ENCODE peak calls at places on chromosome 14, in five cellular contexts. C is fibroblast of lung; E is adrenal gland; Z is colonic mucosa; P is CD4-positive, alpha-beta memory T cell. M is an unnamed sample.

GRCh38 chr14:54278087-54278486 is 118.7 kb upstream of the CDKN3 start:
- DNase-seq in C (no peak), E (no peak), Z (no peak), P (no peak), M (no peak)

GRCh38 chr14:21476526-21476924 is 234 bp downstream of the RAB2B start:
- DNase-seq in C (no peak), E (peak), Z (peak), P (no peak), M (no peak)

GRCh38 chr14:57392830-57393229 is 2.4 kb downstream of the NAA30 start:
- DNase-seq in C (no peak), E (no peak), Z (no peak), P (no peak), M (no peak)

GRCh38 chr14:80213602-80214001 is 2.3 kb upstream of the DIO2 start:
- DNase-seq in C (peak), E (peak), Z (peak), P (no peak), M (no peak)

GRCh38 chr14:102235275-102235897 is 69.6 kb downstream of the MOK start:
- DNase-seq in C (peak), E (peak), Z (peak), P (peak), M (peak)

GRCh38 chr14:103177376-103177775 is 54.1 kb downstream of the TNFAIP2 start:
- DNase-seq in C (no peak), E (no peak), Z (no peak), P (no peak), M (no peak)

GRCh38 chr14:56895154-56895553 is 84.9 kb upstream of the OTX2 start:
- DNase-seq in C (no peak), E (no peak), Z (no peak), P (no peak), M (no peak)

GRCh38 chr14:28635387-28635786 is 131.2 kb upstream of the FOXG1 start:
- DNase-seq in C (peak), E (no peak), Z (no peak), P (peak), M (no peak)

GRCh38 chr14:98819132-98819866 is 452.7 kb downstream of the BCL11B start:
- DNase-seq in C (no peak), E (no peak), Z (no peak), P (no peak), M (no peak)

GRCh38 chr14:23433457-23433856 is 2.0 kb downstream of the MYH7 start:
- DNase-seq in C (no peak), E (no peak), Z (no peak), P (no peak), M (no peak)

GRCh38 chr14:55976219-55976618 is 142.0 kb upstream of the PELI2 start:
- DNase-seq in C (no peak), E (no peak), Z (peak), P (no peak), M (no peak)

GRCh38 chr14:50225974-50226297 is 5.4 kb downstream of the SOS2 start:
- DNase-seq in C (no peak), E (no peak), Z (no peak), P (no peak), M (no peak)

GRCh38 chr14:74697543-74697942 is 15.3 kb downstream of the AREL1 start:
- DNase-seq in C (peak), E (no peak), Z (no peak), P (no peak), M (no peak)

GRCh38 chr14:51080622-51081021 is 14.3 kb downstream of the TRIM9 start:
- DNase-seq in C (no peak), E (no peak), Z (no peak), P (no peak), M (no peak)

GRCh38 chr14:91891721-91892220 is 24.4 kb upstream of the TC2N start:
- DNase-seq in C (peak), E (no peak), Z (no peak), P (no peak), M (no peak)
- H3K27ac ChIP-seq in C (no peak), E (peak), Z (no peak), P (no peak), M (no peak)

GRCh38 chr14:71824816-71825215 is 107.4 kb upstream of the RGS6 start:
- DNase-seq in C (no peak), E (no peak), Z (no peak), P (no peak), M (no peak)
- H3K27ac ChIP-seq in C (no peak), E (no peak), Z (no peak), P (no peak), M (no peak)

DNA sequence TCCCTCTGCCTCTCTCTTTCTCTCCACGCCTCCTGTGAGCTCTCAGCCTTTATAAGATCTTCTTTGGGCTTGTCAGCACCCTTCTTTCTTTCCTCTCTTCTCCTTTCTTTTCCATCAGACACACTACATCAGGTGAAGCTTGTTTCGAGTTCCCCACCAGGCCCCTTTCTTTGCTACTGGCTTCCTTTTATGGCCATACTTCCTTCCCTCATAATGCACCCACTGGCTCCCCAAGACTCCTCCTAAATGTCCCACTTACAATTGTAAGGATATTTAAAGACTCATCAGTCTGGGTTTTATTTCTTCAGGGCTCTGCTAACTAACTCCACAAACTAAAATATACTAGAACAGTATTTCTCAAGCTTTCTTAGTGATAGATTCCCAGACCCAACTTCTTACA is 3.5 kb upstream of the RNU6-8 start:
- DNase-seq in C (no peak), E (no peak), Z (no peak), P (no peak), M (no peak)
- H3K27ac ChIP-seq in C (no peak), E (no peak), Z (no peak), P (no peak), M (no peak)

GRCh38 chr14:100282766-100283419 is 23.4 kb downstream of the SLC25A29 start:
- DNase-seq in C (no peak), E (no peak), Z (no peak), P (no peak), M (no peak)

GRCh38 chr14:100282083-100282350 is 24.2 kb downstream of the SLC25A29 start:
- DNase-seq in C (no peak), E (no peak), Z (no peak), P (no peak), M (no peak)

GRCh38 chr14:100279133-100279532 is 27.1 kb downstream of the SLC25A29 start:
- DNase-seq in C (no peak), E (no peak), Z (no peak), P (no peak), M (no peak)

GRCh38 chr14:100279563-100279962 is 26.7 kb downstream of the SLC25A29 start:
- DNase-seq in C (no peak), E (no peak), Z (no peak), P (no peak), M (no peak)

GRCh38 chr14:100281286-100282082 is 24.8 kb downstream of the SLC25A29 start:
- DNase-seq in C (no peak), E (no peak), Z (no peak), P (no peak), M (no peak)
- H3K27ac ChIP-seq in C (no peak), E (no peak), Z (no peak), P (no peak), M (no peak)

GRCh38 chr14:36633580-36633979 is 28.1 kb upstream of the PAX9 start:
- DNase-seq in C (no peak), E (no peak), Z (no peak), P (no peak), M (no peak)
- H3K27ac ChIP-seq in C (no peak), E (no peak), Z (no peak), P (no peak), M (no peak)

GRCh38 chr14:101037021-101037817 is 133.7 kb upstream of the RTL1 start:
- DNase-seq in C (no peak), E (no peak), Z (no peak), P (no peak), M (no peak)

GRCh38 chr14:101033006-101033405 is 129.5 kb upstream of the RTL1 start:
- DNase-seq in C (no peak), E (peak), Z (no peak), P (no peak), M (no peak)

GRCh38 chr14:101033446-101034165 is 130.1 kb upstream of the RTL1 start:
- DNase-seq in C (no peak), E (peak), Z (no peak), P (no peak), M (no peak)

GRCh38 chr14:101034986-101035385 is 131.5 kb upstream of the RTL1 start:
- DNase-seq in C (no peak), E (peak), Z (no peak), P (no peak), M (no peak)

GRCh38 chr14:101035466-101036225 is 132.1 kb upstream of the RTL1 start:
- DNase-seq in C (no peak), E (peak), Z (no peak), P (no peak), M (no peak)
- H3K27ac ChIP-seq in C (no peak), E (no peak), Z (no peak), P (no peak), M (no peak)

GRCh38 chr14:68949236-68949965 is 29.7 kb downstream of the ACTN1 start:
- DNase-seq in C (no peak), E (no peak), Z (no peak), P (no peak), M (no peak)

GRCh38 chr14:68951051-68951797 is 27.9 kb downstream of the ACTN1 start:
- DNase-seq in C (peak), E (peak), Z (peak), P (no peak), M (no peak)

GRCh38 chr14:68950111-68950510 is 29.0 kb downstream of the ACTN1 start:
- DNase-seq in C (peak), E (no peak), Z (no peak), P (no peak), M (no peak)

GRCh38 chr14:68952544-68953535 is 26.3 kb downstream of the ACTN1 start:
- DNase-seq in C (peak), E (no peak), Z (no peak), P (no peak), M (no peak)

DNA sequence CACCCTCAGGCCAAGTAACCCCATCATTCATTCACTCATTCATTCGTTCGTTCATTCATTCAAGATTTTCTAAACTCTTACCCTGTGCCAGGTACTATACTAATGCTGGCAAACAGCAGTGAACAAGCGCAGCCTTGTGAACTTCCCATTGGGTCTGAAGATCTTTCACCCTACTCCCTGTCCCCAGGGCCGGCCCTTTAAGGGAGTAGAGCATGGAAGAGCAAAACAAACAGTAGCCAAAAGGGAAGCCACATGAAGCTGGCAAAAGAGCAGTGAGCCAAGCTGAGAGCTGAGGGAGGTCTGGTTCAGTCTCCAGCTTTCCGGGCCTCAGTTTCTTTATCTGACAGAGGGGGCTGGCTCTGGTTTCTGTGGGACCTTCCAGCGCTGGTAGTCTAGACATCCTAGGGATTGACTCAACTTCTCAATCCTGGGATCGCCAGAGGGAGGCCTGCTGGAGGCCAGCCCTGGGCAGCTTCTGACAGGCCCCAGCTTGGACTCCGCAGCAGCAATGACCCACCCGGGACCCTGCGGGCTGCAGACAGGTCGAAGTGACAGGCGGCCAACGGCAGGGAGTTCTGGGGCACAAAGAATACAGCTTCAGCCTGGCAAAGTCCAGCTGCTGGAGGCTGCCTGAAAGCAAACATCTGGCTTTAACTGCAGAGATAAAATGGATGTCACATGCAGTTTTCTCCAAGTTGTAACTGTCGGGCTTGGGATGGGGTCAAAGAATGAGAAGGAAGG is 27.1 kb downstream of the ACTN1 start:
- DNase-seq in C (no peak), E (no peak), Z (no peak), P (no peak), M (no peak)
- H3K27ac ChIP-seq in C (peak), E (peak), Z (peak), P (no peak), M (no peak)

DNA sequence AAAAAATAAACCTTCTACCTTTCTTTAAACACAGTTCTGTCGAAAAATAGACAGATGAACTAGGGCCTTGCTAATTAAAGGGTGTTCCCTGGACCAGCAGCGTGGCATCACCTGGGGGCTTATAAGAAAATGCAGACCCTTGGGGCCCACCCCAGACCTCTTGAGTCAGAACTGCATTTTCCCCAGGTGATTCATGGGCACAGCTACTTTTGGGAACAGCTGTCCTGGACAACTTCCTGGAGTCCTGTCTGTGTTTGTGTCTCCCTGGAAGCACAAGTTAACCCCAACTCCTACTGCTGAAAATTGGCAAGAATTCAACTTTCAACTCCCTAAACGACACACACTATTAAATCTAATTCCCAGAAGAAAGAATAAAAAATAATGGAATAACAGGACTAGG is 17.8 kb downstream of the FBLN5 start:
- DNase-seq in C (peak), E (no peak), Z (no peak), P (no peak), M (no peak)
- H3K27ac ChIP-seq in C (no peak), E (no peak), Z (no peak), P (no peak), M (no peak)

GRCh38 chr14:92984896-92985295 is 61.9 kb downstream of the CHGA start:
- DNase-seq in C (no peak), E (no peak), Z (no peak), P (no peak), M (no peak)
- H3K27ac ChIP-seq in C (no peak), E (no peak), Z (no peak), P (no peak), M (no peak)